ENCODE peak calls at places on chromosomes 6 and 20, in six cellular contexts. S, H, M, R, Q and F are unnamed samples.

GRCh38 chr6:108119212-108120141 is 44.9 kb upstream of the OSTM1 start:
- DNase-seq in H (peak; percentile 57), S (no peak), Q (no peak), M (no peak), R (no peak), F (no peak)

GRCh38 chr6:85458782-85459181 is 8.9 kb downstream of the NT5E start:
- DNase-seq in Q (no peak), S (peak; percentile 13), R (no peak), H (no peak), M (no peak), F (no peak)

GRCh38 chr20:721876-722275 is 46.3 kb upstream of the SCRT2 start:
- DNase-seq in M (no peak), R (no peak), S (no peak), Q (no peak), H (no peak), F (no peak)

GRCh38 chr6:157068691-157069228 is 254.6 kb downstream of the TMEM242 start:
- DNase-seq in H (no peak), Q (no peak), S (peak; percentile 61), M (no peak), R (no peak), F (no peak)

GRCh38 chr6:108844632-108845031 is 3.6 kb upstream of the ARMC2 start:
- DNase-seq in Q (no peak), M (no peak), S (no peak), H (no peak), R (no peak), F (no peak)

GRCh38 chr6:136511921-136512320 is 38.3 kb downstream of the MAP7 start:
- DNase-seq in R (no peak), S (no peak), Q (no peak), H (no peak), M (no peak), F (no peak)

GRCh38 chr6:37641546-37641945 is 56.1 kb downstream of the MDGA1 start:
- DNase-seq in H (no peak), S (no peak), Q (no peak), M (no peak), R (no peak), F (no peak)

GRCh38 chr20:39607124-39607523 is 645.0 kb downstream of the DHX35 start:
- DNase-seq in Q (no peak), S (peak; percentile 33), R (no peak), H (no peak), M (no peak), F (no peak)

GRCh38 chr20:45510242-45510862 is 5.1 kb downstream of the SPINT3 start:
- DNase-seq in S (no peak), M (no peak), H (no peak), Q (no peak), R (no peak), F (no peak)

GRCh38 chr6:16130437-16130891 is 1.6 kb downstream of the MYLIP start:
- DNase-seq in M (peak; percentile 62), Q (no peak), H (no peak), R (no peak), S (no peak), F (no peak)

GRCh38 chr6:36372088-36372487 is 15.4 kb downstream of the ETV7 start:
- DNase-seq in R (no peak), Q (no peak), M (no peak), H (no peak), S (no peak), F (no peak)

GRCh38 chr6:7062445-7063162 is 45.2 kb upstream of the RREB1 start:
- DNase-seq in H (no peak), R (no peak), S (no peak), M (no peak), Q (no peak), F (no peak)

GRCh38 chr6:119179842-119180241 is 101.4 kb upstream of the FAM184A start:
- DNase-seq in Q (no peak), H (no peak), R (no peak), M (no peak), S (no peak), F (peak; percentile 51)